ENCODE peak calls at places on chromosomes 6 and 20, in five cellular contexts. One of them, this sample, is unnamed.

GRCh38 chr20:59831024-59831900 is 102.2 kb downstream of the SYCP2 start:
- DNase-seq in NCI-H2029 treated with DMSO at 0.1 percent for 48 hours: no peak
- DNase-seq in heart left ventricle: no peak
- DNase-seq in activated CD4-positive, alpha-beta T cell treated with anti-CD3 and anti-CD28 coated beads, Interleukin-2, amount 50 U/mL, for 1 hour: no peak
- DNase-seq in GM18507: no peak
- DNase-seq in this sample: peak

GRCh38 chr20:14829897-14830296 is 492.5 kb upstream of the FLRT3 start:
- DNase-seq in NCI-H2029 treated with DMSO at 0.1 percent for 48 hours: peak
- DNase-seq in heart left ventricle: no peak
- DNase-seq in activated CD4-positive, alpha-beta T cell treated with anti-CD3 and anti-CD28 coated beads, Interleukin-2, amount 50 U/mL, for 1 hour: no peak
- DNase-seq in GM18507: no peak
- DNase-seq in this sample: peak

GRCh38 chr6:40774932-40775331 is 187.8 kb upstream of the LRFN2 start:
- DNase-seq in NCI-H2029 treated with DMSO at 0.1 percent for 48 hours: no peak
- DNase-seq in heart left ventricle: no peak
- DNase-seq in activated CD4-positive, alpha-beta T cell treated with anti-CD3 and anti-CD28 coated beads, Interleukin-2, amount 50 U/mL, for 1 hour: no peak
- DNase-seq in GM18507: no peak
- DNase-seq in this sample: no peak

GRCh38 chr6:4078830-4079471 is at the start of gene FAM217A:
- DNase-seq in NCI-H2029 treated with DMSO at 0.1 percent for 48 hours: no peak
- DNase-seq in heart left ventricle: no peak
- DNase-seq in activated CD4-positive, alpha-beta T cell treated with anti-CD3 and anti-CD28 coated beads, Interleukin-2, amount 50 U/mL, for 1 hour: no peak
- DNase-seq in GM18507: no peak
- DNase-seq in this sample: no peak

GRCh38 chr6:97524846-97525245 is 241.8 kb upstream of the MMS22L start:
- DNase-seq in NCI-H2029 treated with DMSO at 0.1 percent for 48 hours: no peak
- DNase-seq in heart left ventricle: no peak
- DNase-seq in activated CD4-positive, alpha-beta T cell treated with anti-CD3 and anti-CD28 coated beads, Interleukin-2, amount 50 U/mL, for 1 hour: no peak
- DNase-seq in GM18507: no peak
- DNase-seq in this sample: peak

GRCh38 chr20:13852321-13852720 is 67.5 kb downstream of the NDUFAF5 start:
- DNase-seq in NCI-H2029 treated with DMSO at 0.1 percent for 48 hours: no peak
- DNase-seq in heart left ventricle: no peak
- DNase-seq in activated CD4-positive, alpha-beta T cell treated with anti-CD3 and anti-CD28 coated beads, Interleukin-2, amount 50 U/mL, for 1 hour: no peak
- DNase-seq in GM18507: no peak
- DNase-seq in this sample: no peak

GRCh38 chr20:50048420-50049166 is 64.4 kb downstream of the UBE2V1 start:
- DNase-seq in NCI-H2029 treated with DMSO at 0.1 percent for 48 hours: no peak
- DNase-seq in heart left ventricle: peak
- DNase-seq in activated CD4-positive, alpha-beta T cell treated with anti-CD3 and anti-CD28 coated beads, Interleukin-2, amount 50 U/mL, for 1 hour: no peak
- DNase-seq in GM18507: no peak
- DNase-seq in this sample: no peak

GRCh38 chr20:45629496-45630100 is at the start of gene WFDC10A:
- DNase-seq in NCI-H2029 treated with DMSO at 0.1 percent for 48 hours: peak
- DNase-seq in heart left ventricle: no peak
- DNase-seq in activated CD4-positive, alpha-beta T cell treated with anti-CD3 and anti-CD28 coated beads, Interleukin-2, amount 50 U/mL, for 1 hour: no peak
- DNase-seq in GM18507: peak
- DNase-seq in this sample: peak

GRCh38 chr20:33568378-33569289 is 78.7 kb downstream of the CBFA2T2 start:
- DNase-seq in NCI-H2029 treated with DMSO at 0.1 percent for 48 hours: peak
- DNase-seq in heart left ventricle: peak
- DNase-seq in activated CD4-positive, alpha-beta T cell treated with anti-CD3 and anti-CD28 coated beads, Interleukin-2, amount 50 U/mL, for 1 hour: no peak
- DNase-seq in GM18507: no peak
- DNase-seq in this sample: peak

GRCh38 chr6:70423189-70424133 is 10.2 kb downstream of the FAM135A start:
- DNase-seq in NCI-H2029 treated with DMSO at 0.1 percent for 48 hours: no peak
- DNase-seq in heart left ventricle: no peak
- DNase-seq in activated CD4-positive, alpha-beta T cell treated with anti-CD3 and anti-CD28 coated beads, Interleukin-2, amount 50 U/mL, for 1 hour: no peak
- DNase-seq in GM18507: no peak
- DNase-seq in this sample: no peak

This sample was measured in DMS153.